ENCODE peak calls at places on chromosome 19, in five cellular contexts. B is lung; X is stomach; F is CD8-positive, alpha-beta memory T cell; V is CD8-positive, alpha-beta T cell. A is an unnamed sample. For H3K27me3, the result is how much of the 10 kb centered on the place peaks cover.

GRCh38 chr19:33280351-33280921 is 21.9 kb downstream of the CEBPA start:
- DNase-seq in B (no peak), X (no peak), F (no peak), V (no peak), A (no peak)

GRCh38 chr19:4849019-4849418 is 17.5 kb upstream of the TICAM1 start:
- DNase-seq in B (no peak), X (no peak), F (no peak), V (no peak), A (no peak)

GRCh38 chr19:9128171-9128570 is 1.4 kb upstream of the OR7G3 start:
- DNase-seq in B (no peak), X (no peak), F (no peak), V (no peak), A (no peak)

GRCh38 chr19:16825312-16826168 is 3.7 kb upstream of the SIN3B start:
- DNase-seq in B (peak), X (peak), F (no peak), V (no peak), A (no peak)

GRCh38 chr19:2540646-2541454 is 64.9 kb downstream of the GADD45B start:
- DNase-seq in B (peak), X (peak), F (no peak), V (no peak), A (peak)

GRCh38 chr19:52689804-52690394 is 44.9 kb downstream of the ZNF611 start:
- DNase-seq in B (peak), X (peak), F (peak), V (peak), A (peak)

GRCh38 chr19:13460045-13460444 is 46.2 kb downstream of the CACNA1A start:
- DNase-seq in B (no peak), X (no peak), F (no peak), V (no peak), A (no peak)

GRCh38 chr19:19185853-19186728 is 5.9 kb downstream of the BORCS8 start:
- DNase-seq in B (peak), X (peak), F (peak), V (peak), A (no peak)

GRCh38 chr19:14459703-14460102 is 15.5 kb downstream of the PTGER1 start:
- DNase-seq in B (no peak), X (no peak), F (no peak), V (no peak), A (no peak)

GRCh38 chr19:51948979-51949378 is 21.7 kb downstream of the ZNF613 start:
- DNase-seq in B (no peak), X (no peak), F (no peak), V (no peak), A (no peak)

GRCh38 chr19:49676136-49676689 is 858 bp upstream of the PRMT1 start:
- DNase-seq in B (peak), X (peak), F (no peak), V (peak), A (no peak)

GRCh38 chr19:11098327-11098726 is 9.1 kb downstream of the LDLR start:
- DNase-seq in B (no peak), X (no peak), F (no peak), V (no peak), A (no peak)

GRCh38 chr19:51081476-51081875 is 1.2 kb downstream of the KLK14 start:
- DNase-seq in B (no peak), X (no peak), F (no peak), V (no peak), A (no peak)

GRCh38 chr19:49831592-49831991 is 13.5 kb downstream of the MED25 start:
- DNase-seq in B (no peak), X (no peak), F (no peak), V (no peak), A (no peak)

GRCh38 chr19:35030257-35031071 is at the start of gene SCN1B:
- DNase-seq in B (peak), X (peak), F (peak), V (peak), A (no peak)

GRCh38 chr19:27885361-27885760 is 1327.6 kb downstream of the UQCRFS1 start:
- DNase-seq in B (no peak), X (no peak), F (no peak), V (no peak), A (no peak)

GRCh38 chr19:24078688-24079087 is 8.3 kb upstream of the ZNF254 start:
- DNase-seq in B (no peak), X (no peak), F (no peak), V (no peak), A (no peak)

GRCh38 chr19:19297759-19298158 is 22.6 kb downstream of the SUGP1 start:
- DNase-seq in B (no peak), X (no peak), F (no peak), V (no peak), A (no peak)

GRCh38 chr19:46351241-46352041 is 4.6 kb downstream of the PPP5C start:
- DNase-seq in B (peak), X (peak), F (peak), V (no peak), A (peak)

GRCh38 chr19:35429698-35430097 is 18.4 kb upstream of the FFAR2 start:
- DNase-seq in B (no peak), X (no peak), F (no peak), V (no peak), A (no peak)

GRCh38 chr19:40363128-40363527 is 14.6 kb downstream of the PLD3 start:
- DNase-seq in B (no peak), X (no peak), F (no peak), V (no peak), A (no peak)

GRCh38 chr19:58572818-58573657 is at the start of gene MZF1:
- DNase-seq in B (peak), X (peak), F (peak), V (peak), A (peak)

GRCh38 chr19:52991021-52991420 is 22.7 kb upstream of the ERVV-1 start:
- DNase-seq in B (no peak), X (no peak), F (no peak), V (no peak), A (no peak)

GRCh38 chr19:53961523-53962345 is 1.0 kb upstream of the CACNG8 start:
- DNase-seq in B (no peak), X (no peak), F (no peak), V (no peak), A (no peak)

GRCh38 chr19:53212703-53213320 is 19.7 kb upstream of the ZNF665 start:
- DNase-seq in B (no peak), X (no peak), F (no peak), V (no peak), A (no peak)

GRCh38 chr19:2867025-2867991 is at the start of gene ZNF556:
- DNase-seq in B (no peak), X (no peak), F (no peak), V (no peak), A (no peak)

GRCh38 chr19:45804140-45804958 is 10.8 kb downstream of the RSPH6A start:
- DNase-seq in B (no peak), X (no peak), F (no peak), V (no peak), A (no peak)

GRCh38 chr19:53896682-53897081 is 12.4 kb upstream of the CACNG7 start:
- DNase-seq in B (no peak), X (no peak), F (no peak), V (no peak), A (no peak)

GRCh38 chr19:10766681-10767201 is 48.9 kb downstream of the DNM2 start:
- DNase-seq in B (no peak), X (peak), F (no peak), V (no peak), A (no peak)

GRCh38 chr19:45423033-45423588 is 606 bp downstream of the ERCC1 start:
- DNase-seq in B (no peak), X (no peak), F (peak), V (peak), A (no peak)

GRCh38 chr19:40553885-40554857 is 22.5 kb upstream of the SHKBP1 start:
- DNase-seq in B (no peak), X (no peak), F (no peak), V (no peak), A (no peak)

GRCh38 chr19:40549007-40549708 is 27.5 kb upstream of the SHKBP1 start:
- DNase-seq in B (peak), X (peak), F (peak), V (peak), A (no peak)

GRCh38 chr19:8504171-8504570 is 1.7 kb upstream of the PRAM1 start:
- DNase-seq in B (no peak), X (no peak), F (no peak), V (no peak), A (no peak)

GRCh38 chr19:2811221-2811722 is 8.4 kb upstream of the ZNF554 start:
- DNase-seq in B (no peak), X (no peak), F (no peak), V (no peak), A (no peak)

GRCh38 chr19:45630463-45630862 is 8.7 kb downstream of the EML2 start:
- DNase-seq in B (no peak), X (no peak), F (no peak), V (no peak), A (no peak)

GRCh38 chr19:8311461-8312260 is 3.5 kb upstream of the CD320 start:
- DNase-seq in B (no peak), X (peak), F (no peak), V (no peak), A (no peak)

DNA sequence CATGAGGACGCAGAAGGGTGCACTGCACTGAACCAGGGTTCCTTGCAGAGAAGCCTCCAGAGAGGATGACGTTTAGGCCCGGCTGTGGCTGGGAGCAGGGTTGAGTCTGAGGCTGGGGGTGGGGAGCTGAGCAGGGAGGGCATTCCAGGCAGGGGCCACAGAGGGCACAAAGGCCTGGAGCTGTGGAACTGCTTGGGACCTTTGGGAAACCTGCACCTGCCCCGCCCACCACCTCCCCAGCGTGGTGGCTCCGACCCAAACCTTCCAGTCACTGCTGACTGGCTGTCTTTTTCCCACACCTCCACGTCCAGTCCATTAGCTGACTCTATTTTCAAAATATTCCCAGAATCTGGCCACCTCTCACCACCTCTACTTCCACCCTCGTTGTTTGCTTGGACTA is 4.9 kb upstream of the LMTK3 start:
- DNase-seq in B (no peak), X (no peak), F (no peak), V (no peak), A (no peak)
- H3K27me3 ChIP-seq in B (under half), X (under half), F (under half), V (under half), A (under half)

GRCh38 chr19:1491849-1492170 is 829 bp downstream of the REEP6 start:
- DNase-seq in B (no peak), X (no peak), F (no peak), V (no peak), A (no peak)

GRCh38 chr19:1495051-1495798 is 4.2 kb downstream of the REEP6 start:
- DNase-seq in B (no peak), X (no peak), F (no peak), V (no peak), A (no peak)

GRCh38 chr19:1492474-1493006 is 1.6 kb downstream of the REEP6 start:
- DNase-seq in B (no peak), X (no peak), F (no peak), V (no peak), A (no peak)

GRCh38 chr19:1495799-1496713 is 5.1 kb downstream of the REEP6 start:
- DNase-seq in B (no peak), X (no peak), F (no peak), V (no peak), A (no peak)

DNA sequence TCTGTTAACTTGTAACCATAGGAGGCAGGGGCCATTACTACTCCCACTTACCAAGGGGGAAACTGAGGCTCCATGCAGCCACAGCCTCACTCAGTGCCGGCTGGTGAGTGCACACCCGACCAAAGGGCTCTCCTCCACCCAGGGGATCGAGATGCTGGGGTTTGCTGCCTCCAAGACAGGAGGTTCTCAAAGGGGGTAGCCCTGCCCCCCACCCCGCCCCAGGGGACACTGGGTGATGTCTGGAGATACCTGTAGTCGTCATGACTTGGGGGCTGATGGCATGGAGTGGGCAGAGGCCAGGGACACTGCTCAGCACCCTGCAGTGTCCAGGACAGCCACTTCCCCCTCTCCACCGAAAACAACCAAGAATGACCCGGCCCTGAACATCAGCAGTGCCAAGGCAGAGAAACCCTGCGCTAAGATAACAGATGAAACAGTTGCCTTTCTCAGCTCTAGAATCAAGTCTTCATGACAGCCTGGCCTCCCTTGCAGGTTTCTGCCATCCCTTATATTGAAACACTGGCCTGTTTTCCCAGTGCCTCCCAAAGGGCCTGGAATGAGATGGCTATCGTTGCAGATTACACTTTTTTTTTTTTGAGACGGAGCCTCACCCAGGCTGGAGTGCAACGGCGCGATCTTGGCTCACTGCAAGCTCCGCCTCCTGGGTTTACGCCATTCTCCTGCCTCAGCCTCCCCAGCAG is 3.3 kb downstream of the REEP6 start:
- DNase-seq in B (no peak), X (no peak), F (no peak), V (no peak), A (no peak)
- H3K27me3 ChIP-seq in B (under half), X (under half), F (under half), V (under half), A (under half)

GRCh38 chr19:29266603-29267002 is 53.7 kb upstream of the UQCRFS1 start:
- DNase-seq in B (no peak), X (no peak), F (no peak), V (no peak), A (no peak)

GRCh38 chr19:29267701-29268100 is 54.8 kb upstream of the UQCRFS1 start:
- DNase-seq in B (no peak), X (no peak), F (no peak), V (no peak), A (no peak)

GRCh38 chr19:29269641-29270040 is 56.7 kb upstream of the UQCRFS1 start:
- DNase-seq in B (no peak), X (no peak), F (no peak), V (no peak), A (no peak)

GRCh38 chr19:29268103-29268502 is 55.2 kb upstream of the UQCRFS1 start:
- DNase-seq in B (no peak), X (no peak), F (no peak), V (no peak), A (no peak)

DNA sequence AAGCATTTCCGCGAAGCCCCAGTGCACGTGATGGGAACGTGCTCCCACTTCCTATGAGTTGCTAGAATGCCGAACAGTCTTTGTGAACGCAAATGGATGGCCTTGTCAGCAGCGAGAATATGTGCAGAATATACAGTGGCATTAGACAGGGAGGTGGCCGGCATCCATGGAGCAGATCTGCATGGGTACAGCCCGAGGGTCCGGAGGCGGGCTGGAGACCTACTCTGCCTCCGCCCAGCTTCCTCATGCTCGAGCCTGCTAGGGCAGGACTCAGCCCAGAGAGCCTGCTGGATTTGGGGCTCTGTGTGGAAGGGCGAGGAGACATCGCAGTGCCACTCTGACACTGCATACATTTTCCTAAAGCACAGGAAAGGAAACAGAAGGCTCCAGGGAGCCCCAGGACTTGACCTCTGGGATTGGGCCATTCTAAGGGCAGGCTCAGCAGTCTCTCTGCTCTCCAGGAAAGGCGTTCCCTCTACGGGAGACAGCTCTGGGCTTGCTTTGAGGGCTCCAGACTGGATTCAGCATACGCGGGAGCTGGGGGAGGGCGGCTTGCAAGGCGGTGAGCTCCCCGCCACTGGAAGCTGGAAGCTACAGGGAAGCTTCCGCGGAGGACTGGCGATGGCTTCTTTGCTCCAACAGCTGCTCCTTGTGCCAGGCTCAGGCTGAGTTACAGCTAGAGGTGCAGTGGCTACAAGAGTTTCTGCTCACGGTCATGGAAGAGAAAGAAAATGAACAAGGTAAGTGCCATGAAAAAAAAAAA is 56.0 kb upstream of the UQCRFS1 start:
- DNase-seq in B (no peak), X (no peak), F (no peak), V (no peak), A (no peak)
- H3K27me3 ChIP-seq in B (under half), X (under half), F (under half), V (under half), A (under half)

GRCh38 chr19:17947815-17948473 is 15.1 kb downstream of the CCDC124 start:
- DNase-seq in B (peak), X (peak), F (peak), V (peak), A (peak)

GRCh38 chr19:17949956-17950309 is 17.0 kb upstream of the KCNN1 start:
- DNase-seq in B (no peak), X (no peak), F (peak), V (no peak), A (no peak)

GRCh38 chr19:17948474-17948966 is 15.7 kb downstream of the CCDC124 start:
- DNase-seq in B (no peak), X (no peak), F (no peak), V (no peak), A (no peak)

GRCh38 chr19:17950310-17951150 is 16.4 kb upstream of the KCNN1 start:
- DNase-seq in B (no peak), X (no peak), F (peak), V (no peak), A (no peak)

GRCh38 chr19:17948967-17949930 is 16.4 kb downstream of the CCDC124 start:
- DNase-seq in B (no peak), X (no peak), F (peak), V (no peak), A (no peak)
- H3K27me3 ChIP-seq in B (under half), X (under half), F (under half), V (half or more), A (under half)

DNA sequence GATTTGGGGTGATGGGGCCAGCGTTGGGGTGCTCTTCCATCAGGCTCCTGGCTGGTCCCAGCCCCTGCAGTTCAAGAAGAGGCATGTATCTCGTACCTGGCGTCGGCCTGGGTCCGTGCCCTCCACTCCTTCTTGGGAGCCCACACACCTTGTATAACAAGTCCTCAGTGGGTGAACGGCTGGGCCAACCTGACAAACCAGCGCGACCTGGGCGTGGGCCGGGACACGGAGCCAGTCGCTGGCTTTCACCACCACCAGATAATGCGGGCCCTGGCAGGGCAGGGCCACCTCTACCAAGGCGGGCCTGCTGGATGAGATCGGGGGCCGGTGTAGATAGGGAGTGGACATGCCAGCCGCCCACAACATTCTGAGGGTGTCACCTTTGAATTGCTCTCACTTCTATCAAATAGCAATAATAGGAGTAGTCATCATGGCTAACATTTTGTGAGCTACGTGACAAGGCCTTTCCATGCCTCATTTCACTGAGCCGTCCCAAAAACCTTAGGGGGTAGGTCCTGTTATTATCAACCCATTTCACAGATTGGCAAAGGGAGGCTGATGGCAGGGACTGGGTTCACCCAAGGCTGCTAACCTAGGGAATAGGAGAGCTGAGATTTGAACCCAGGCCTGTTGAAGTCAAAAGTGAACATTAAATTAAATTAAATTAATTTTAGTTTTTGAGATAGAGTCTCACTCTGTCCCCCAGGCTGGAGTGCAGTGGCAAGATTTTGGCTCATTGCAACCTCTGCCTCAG is 3.5 kb downstream of the CYP4F22 start:
- DNase-seq in B (no peak), X (peak), F (no peak), V (no peak), A (no peak)
- H3K27me3 ChIP-seq in B (under half), X (under half), F (under half), V (under half), A (under half)

GRCh38 chr19:41915248-41916032 is 12.8 kb downstream of the ERFL start:
- DNase-seq in B (no peak), X (no peak), F (no peak), V (no peak), A (no peak)
- H3K27me3 ChIP-seq in B (under half), X (under half), F (under half), V (under half), A (under half)

GRCh38 chr19:1296575-1297271 is 11.1 kb downstream of the EFNA2 start:
- DNase-seq in B (no peak), X (no peak), F (no peak), V (no peak), A (no peak)
- H3K27me3 ChIP-seq in B (under half), X (under half), F (under half), V (under half), A (under half)

GRCh38 chr19:6590458-6591319 is at the start of gene CD70:
- DNase-seq in B (no peak), X (no peak), F (peak), V (peak), A (no peak)
- H3K27me3 ChIP-seq in B (under half), X (under half), F (under half), V (under half), A (under half)

GRCh38 chr19:31349160-31349881 is at the start of gene TSHZ3:
- DNase-seq in B (peak), X (peak), F (peak), V (no peak), A (no peak)
- H3K27me3 ChIP-seq in B (under half), X (under half), F (half or more), V (half or more), A (under half)

A was measured in thoracic aorta.